ENCODE peak calls at places on chromosome 1, in ten cellular contexts. X, M, U, N, E, T, V, W, C and O are unnamed samples.

GRCh38 chr1:214848101-214848500 is 234.4 kb upstream of the KCNK2 start:
- DNase-seq in X (no peak), M (no peak), U (no peak), N (no peak), E (no peak), T (no peak), V (no peak), W (no peak), C (no peak), O (no peak)

GRCh38 chr1:14869197-14869596 is 270.7 kb downstream of the KAZN start:
- DNase-seq in X (no peak), M (no peak), U (no peak), N (no peak), E (no peak), T (no peak), V (no peak), W (no peak), C (peak), O (no peak)

GRCh38 chr1:44327679-44328491 is 27.2 kb downstream of the ERI3 start:
- DNase-seq in X (peak), M (peak), U (peak), N (no peak), E (peak), T (peak), V (peak), W (peak), C (peak), O (no peak)

GRCh38 chr1:39927538-39927937 is 25.8 kb upstream of the MYCL start:
- DNase-seq in X (no peak), M (no peak), U (no peak), N (no peak), E (peak), T (no peak), V (no peak), W (peak), C (no peak), O (no peak)

GRCh38 chr1:7613106-7613850 is 157.8 kb upstream of the VAMP3 start:
- DNase-seq in X (no peak), M (no peak), U (no peak), N (no peak), E (no peak), T (no peak), V (no peak), W (peak), C (no peak), O (no peak)

GRCh38 chr1:229023651-229024295 is 247.1 kb upstream of the RAB4A start:
- DNase-seq in X (no peak), M (no peak), U (no peak), N (no peak), E (no peak), T (no peak), V (no peak), W (peak), C (no peak), O (no peak)

GRCh38 chr1:2885001-2885400 is 83.5 kb upstream of the TTC34 start:
- DNase-seq in X (no peak), M (no peak), U (no peak), N (no peak), E (no peak), T (no peak), V (no peak), W (no peak), C (no peak), O (no peak)

GRCh38 chr1:42456754-42457089 is 379 bp downstream of the PPCS start:
- DNase-seq in X (no peak), M (no peak), U (no peak), N (no peak), E (peak), T (no peak), V (peak), W (no peak), C (peak), O (no peak)

GRCh38 chr1:188128761-188129160 is 1300.0 kb downstream of the PLA2G4A start:
- DNase-seq in X (no peak), M (no peak), U (no peak), N (no peak), E (no peak), T (no peak), V (no peak), W (no peak), C (peak), O (no peak)

GRCh38 chr1:165928075-165928731 is 100.8 kb downstream of the UCK2 start:
- DNase-seq in X (peak), M (no peak), U (no peak), N (peak), E (no peak), T (peak), V (no peak), W (no peak), C (peak), O (no peak)

GRCh38 chr1:115182012-115182715 is 92.9 kb upstream of the TSPAN2 start:
- DNase-seq in X (no peak), M (peak), U (peak), N (no peak), E (no peak), T (no peak), V (no peak), W (no peak), C (no peak), O (no peak)

GRCh38 chr1:9861371-9861770 is 37.6 kb upstream of the CLSTN1 start:
- DNase-seq in X (no peak), M (no peak), U (no peak), N (peak), E (no peak), T (no peak), V (no peak), W (no peak), C (no peak), O (no peak)

DNA sequence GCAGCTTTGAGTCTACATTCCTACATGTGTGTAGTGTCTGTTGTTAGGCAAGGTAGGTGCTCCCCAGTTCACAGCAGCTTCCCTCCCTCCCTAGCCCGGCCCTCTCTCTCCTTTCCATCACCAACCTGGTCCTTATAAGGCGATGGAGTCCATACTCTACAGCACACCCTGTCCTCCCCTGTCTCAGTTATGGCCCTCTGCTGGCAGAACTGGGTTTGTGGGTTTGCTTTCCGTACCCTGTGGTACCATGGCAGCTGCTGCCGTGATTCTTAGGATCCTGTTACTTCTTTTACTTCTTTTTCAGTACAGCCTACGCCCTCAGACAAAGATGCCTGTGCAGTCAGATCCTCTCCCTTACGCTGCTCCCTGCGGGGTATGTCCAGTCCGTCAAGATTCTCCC is 31.7 kb downstream of the AK5 start:
- DNase-seq in X (no peak), M (no peak), U (no peak), N (peak), E (no peak), T (no peak), V (no peak), W (no peak), C (peak), O (no peak)
- TF ChIP-seq CTCF in X (peak), M (peak), U (peak), N (peak), E (peak), T (no peak), V (no peak), W (no peak), C (peak), O (peak)

GRCh38 chr1:1788646-1789431 is 10.6 kb upstream of the NADK start:
- DNase-seq in X (no peak), M (no peak), U (no peak), N (peak), E (no peak), T (no peak), V (no peak), W (no peak), C (peak), O (no peak)
- TF ChIP-seq CTCF in X (peak), M (peak), U (peak), N (peak), E (no peak), T (no peak), V (peak), W (peak), C (peak), O (peak)

GRCh38 chr1:216742625-216743024 is 19.4 kb upstream of the ESRRG start:
- DNase-seq in X (no peak), M (no peak), U (no peak), N (peak), E (no peak), T (no peak), V (no peak), W (no peak), C (peak), O (no peak)
- TF ChIP-seq CTCF in X (peak), M (peak), U (peak), N (peak), E (peak), T (no peak), V (no peak), W (no peak), C (peak), O (peak)

DNA sequence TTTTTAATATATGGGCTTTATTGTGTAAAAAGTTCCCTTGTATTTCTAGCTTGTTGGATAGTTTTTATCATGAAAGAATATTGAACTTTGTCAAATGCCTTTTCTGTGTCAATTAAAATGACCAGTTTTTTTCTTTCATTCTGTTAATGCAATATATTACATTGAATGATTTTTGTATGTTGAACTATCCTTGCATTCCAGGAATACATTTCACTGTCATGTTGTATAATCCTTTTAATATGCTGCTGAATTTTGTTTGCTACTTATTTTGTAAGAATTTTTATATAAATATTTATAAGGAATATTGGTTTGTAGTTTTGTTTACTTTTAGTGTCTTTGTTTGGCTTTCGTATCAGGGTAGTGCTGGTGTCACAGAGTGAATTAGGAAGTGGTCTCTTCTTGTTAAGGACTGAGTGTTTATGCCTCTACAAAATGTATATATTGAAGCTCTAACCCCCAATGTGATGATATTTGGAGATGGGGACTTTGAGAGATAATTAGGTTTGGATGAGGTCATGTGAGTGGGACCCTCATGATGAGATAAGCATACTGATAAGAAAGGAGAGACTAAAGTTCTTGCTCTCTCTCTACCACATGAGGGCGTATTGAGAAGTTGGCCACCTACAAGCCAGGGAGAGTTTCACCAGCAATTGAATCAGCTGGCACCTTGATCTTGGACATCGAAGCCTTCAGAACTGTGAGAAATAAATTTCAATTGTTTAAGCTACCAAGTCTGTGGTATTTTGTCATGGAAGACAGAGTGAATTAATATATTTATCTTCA is 12.0 kb upstream of the SLAMF6 start:
- DNase-seq in X (no peak), M (no peak), U (no peak), N (no peak), E (no peak), T (no peak), V (no peak), W (no peak), C (no peak), O (no peak)
- TF ChIP-seq CTCF in X (no peak), M (no peak), U (peak), N (peak), E (no peak), T (no peak), V (no peak), W (no peak), C (no peak), O (no peak)

GRCh38 chr1:212291505-212292134 is 6.4 kb downstream of the PPP2R5A start:
- DNase-seq in X (no peak), M (no peak), U (no peak), N (peak), E (no peak), T (no peak), V (no peak), W (no peak), C (peak), O (no peak)

GRCh38 chr1:212292250-212292924 is 7.2 kb downstream of the PPP2R5A start:
- DNase-seq in X (no peak), M (no peak), U (no peak), N (no peak), E (no peak), T (no peak), V (no peak), W (no peak), C (no peak), O (no peak)

GRCh38 chr1:212295579-212295978 is 10.4 kb downstream of the PPP2R5A start:
- DNase-seq in X (no peak), M (no peak), U (no peak), N (no peak), E (no peak), T (no peak), V (no peak), W (no peak), C (no peak), O (no peak)

GRCh38 chr1:212294983-212295382 is 9.8 kb downstream of the PPP2R5A start:
- DNase-seq in X (no peak), M (no peak), U (no peak), N (no peak), E (no peak), T (no peak), V (no peak), W (no peak), C (no peak), O (no peak)

DNA sequence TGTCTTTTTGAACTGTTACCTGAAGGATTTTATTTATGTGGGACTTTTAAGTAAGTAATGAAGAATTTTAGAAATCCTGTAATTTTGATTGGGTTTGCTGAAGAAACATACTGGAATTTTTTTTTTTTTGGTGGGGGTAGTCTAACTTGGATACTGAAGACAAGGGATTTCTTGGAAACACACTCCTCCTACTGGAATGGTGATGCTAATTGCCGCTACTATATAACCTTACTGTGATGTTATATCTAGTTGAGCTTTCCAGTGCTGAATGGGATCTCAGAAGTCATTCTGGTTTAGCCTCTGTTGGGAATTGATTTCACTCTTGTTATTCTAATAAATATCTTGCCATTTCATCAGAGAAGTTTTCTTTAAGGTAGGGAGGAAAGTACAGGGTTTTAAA is 8.4 kb downstream of the PPP2R5A start:
- DNase-seq in X (no peak), M (no peak), U (no peak), N (no peak), E (no peak), T (no peak), V (no peak), W (no peak), C (peak), O (no peak)
- TF ChIP-seq CTCF in X (peak), M (peak), U (peak), N (peak), E (peak), T (peak), V (peak), W (no peak), C (peak), O (peak)

GRCh38 chr1:1353389-1354151 is 4.4 kb upstream of the DVL1 start:
- DNase-seq in X (no peak), M (no peak), U (no peak), N (no peak), E (no peak), T (no peak), V (peak), W (no peak), C (no peak), O (no peak)
- TF ChIP-seq CTCF in X (no peak), M (no peak), U (no peak), N (no peak), E (no peak), T (no peak), V (no peak), W (no peak), C (no peak), O (no peak)

DNA sequence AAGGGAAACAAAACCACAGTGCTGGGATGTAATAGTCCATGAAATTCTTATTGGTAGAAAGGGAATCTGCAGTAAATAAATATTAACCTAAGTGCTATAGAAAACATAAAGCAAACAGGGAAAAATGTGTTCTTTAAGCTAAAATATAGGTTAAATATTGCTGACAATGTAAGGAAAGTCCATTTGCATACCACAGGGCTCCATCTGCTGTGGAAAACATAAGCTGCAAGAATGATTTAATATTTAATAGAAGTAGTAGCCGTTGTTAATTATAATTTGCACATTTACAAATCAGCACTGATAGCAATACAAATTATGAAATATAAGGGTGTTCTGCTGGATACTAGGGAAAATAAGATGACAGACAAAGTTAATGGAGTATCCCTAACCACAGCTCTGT is 444.9 kb upstream of the PKN2 start:
- DNase-seq in X (no peak), M (no peak), U (no peak), N (no peak), E (no peak), T (no peak), V (no peak), W (no peak), C (no peak), O (no peak)
- TF ChIP-seq CTCF in X (no peak), M (no peak), U (no peak), N (no peak), E (no peak), T (no peak), V (no peak), W (no peak), C (no peak), O (peak)